ENCODE peak calls at places on chromosomes 12 and 14, in ten cellular contexts. V is ovary, N is GM12878, C is A549, F is HepG2, L is sigmoid colon, R is upper lobe of left lung, O is suprapubic skin, W is K562, D is SK-N-SH. K is an unnamed sample.

GRCh38 chr12:105721051-105721825 is 390.7 kb downstream of the C12orf75 start:
- DNase-seq in V (no peak), N (peak), C (no peak), F (no peak), L (no peak), R (no peak), O (no peak), W (no peak), D (no peak), K (no peak)

GRCh38 chr12:77049767-77050353 is 15.5 kb downstream of the E2F7 start:
- DNase-seq in V (no peak), N (peak), C (peak), F (peak), L (no peak), R (no peak), O (no peak), W (peak), D (peak), K (peak)

GRCh38 chr12:508795-509194 is 49.1 kb downstream of the B4GALNT3 start:
- DNase-seq in V (no peak), N (no peak), C (no peak), F (no peak), L (no peak), R (peak), O (no peak), W (no peak), D (no peak), K (no peak)

GRCh38 chr12:96211989-96212388 is 17.8 kb downstream of the ELK3 start:
- DNase-seq in V (no peak), N (no peak), C (no peak), F (no peak), L (no peak), R (no peak), O (no peak), W (no peak), D (no peak), K (no peak)

GRCh38 chr12:111580737-111581136 is 18.4 kb downstream of the ATXN2 start:
- DNase-seq in V (no peak), N (no peak), C (no peak), F (no peak), L (no peak), R (no peak), O (no peak), W (no peak), D (no peak), K (no peak)

GRCh38 chr14:65972346-65972745 is 513.8 kb upstream of the CCDC196 start:
- DNase-seq in V (no peak), N (no peak), C (no peak), F (no peak), L (no peak), R (no peak), O (no peak), W (no peak), D (no peak), K (no peak)

GRCh38 chr12:25730489-25731349 is 177.6 kb upstream of the LMNTD1 start:
- DNase-seq in V (no peak), N (no peak), C (no peak), F (no peak), L (no peak), R (no peak), O (no peak), W (no peak), D (no peak), K (no peak)

GRCh38 chr12:107027304-107028053 is 40.5 kb upstream of the MTERF2 start:
- DNase-seq in V (no peak), N (no peak), C (peak), F (peak), L (no peak), R (no peak), O (no peak), W (no peak), D (peak), K (no peak)

GRCh38 chr12:95204141-95204866 is 13.0 kb downstream of the FGD6 start:
- DNase-seq in V (peak), N (no peak), C (peak), F (no peak), L (peak), R (peak), O (no peak), W (peak), D (no peak), K (no peak)

GRCh38 chr12:104132351-104132956 is 5.6 kb downstream of the NFYB start:
- DNase-seq in V (no peak), N (no peak), C (no peak), F (no peak), L (no peak), R (no peak), O (no peak), W (peak), D (peak), K (no peak)

GRCh38 chr12:108241961-108242360 is 97.2 kb downstream of the CMKLR1 start:
- DNase-seq in V (no peak), N (no peak), C (no peak), F (no peak), L (no peak), R (no peak), O (peak), W (peak), D (no peak), K (no peak)

GRCh38 chr12:61538951-61539350 is 721.3 kb upstream of the USP15 start:
- DNase-seq in V (no peak), N (no peak), C (peak), F (no peak), L (no peak), R (no peak), O (no peak), W (no peak), D (no peak), K (no peak)

GRCh38 chr12:46357438-46358324 is 14.9 kb downstream of the SLC38A2 start:
- DNase-seq in V (no peak), N (no peak), C (peak), F (peak), L (no peak), R (no peak), O (no peak), W (no peak), D (no peak), K (no peak)

GRCh38 chr12:113766880-113767878 is 198.9 kb downstream of the RBM19 start:
- DNase-seq in V (no peak), N (no peak), C (peak), F (peak), L (no peak), R (no peak), O (no peak), W (no peak), D (no peak), K (no peak)

GRCh38 chr12:93376436-93377251 is 1.1 kb upstream of the NUDT4 start:
- DNase-seq in V (peak), N (no peak), C (peak), F (peak), L (no peak), R (peak), O (no peak), W (peak), D (no peak), K (no peak)

GRCh38 chr14:92471919-92472318 is 41.7 kb upstream of the RIN3 start:
- DNase-seq in V (no peak), N (no peak), C (peak), F (peak), L (no peak), R (no peak), O (no peak), W (no peak), D (no peak), K (no peak)

GRCh38 chr12:106046947-106047346 is 91.8 kb downstream of the NUAK1 start:
- DNase-seq in V (no peak), N (no peak), C (no peak), F (no peak), L (no peak), R (no peak), O (no peak), W (no peak), D (no peak), K (no peak)

GRCh38 chr12:68222336-68222735 is 3.3 kb downstream of the IL26 start:
- DNase-seq in V (no peak), N (no peak), C (no peak), F (no peak), L (no peak), R (no peak), O (no peak), W (no peak), D (no peak), K (no peak)

GRCh38 chr14:59032821-59033220 is 155.6 kb upstream of the DAAM1 start:
- DNase-seq in V (no peak), N (no peak), C (no peak), F (no peak), L (no peak), R (no peak), O (no peak), W (no peak), D (no peak), K (no peak)

GRCh38 chr12:76470028-76470939 is 89.3 kb downstream of the OSBPL8 start:
- DNase-seq in V (no peak), N (peak), C (peak), F (no peak), L (no peak), R (no peak), O (no peak), W (peak), D (peak), K (no peak)

GRCh38 chr12:131831635-131832041 is 3.4 kb downstream of the MMP17 start:
- DNase-seq in V (peak), N (no peak), C (peak), F (no peak), L (peak), R (no peak), O (peak), W (no peak), D (no peak), K (no peak)

GRCh38 chr12:74317078-74317581 is 220.5 kb upstream of the ATXN7L3B start:
- DNase-seq in V (peak), N (no peak), C (peak), F (no peak), L (no peak), R (no peak), O (no peak), W (peak), D (no peak), K (peak)

DNA sequence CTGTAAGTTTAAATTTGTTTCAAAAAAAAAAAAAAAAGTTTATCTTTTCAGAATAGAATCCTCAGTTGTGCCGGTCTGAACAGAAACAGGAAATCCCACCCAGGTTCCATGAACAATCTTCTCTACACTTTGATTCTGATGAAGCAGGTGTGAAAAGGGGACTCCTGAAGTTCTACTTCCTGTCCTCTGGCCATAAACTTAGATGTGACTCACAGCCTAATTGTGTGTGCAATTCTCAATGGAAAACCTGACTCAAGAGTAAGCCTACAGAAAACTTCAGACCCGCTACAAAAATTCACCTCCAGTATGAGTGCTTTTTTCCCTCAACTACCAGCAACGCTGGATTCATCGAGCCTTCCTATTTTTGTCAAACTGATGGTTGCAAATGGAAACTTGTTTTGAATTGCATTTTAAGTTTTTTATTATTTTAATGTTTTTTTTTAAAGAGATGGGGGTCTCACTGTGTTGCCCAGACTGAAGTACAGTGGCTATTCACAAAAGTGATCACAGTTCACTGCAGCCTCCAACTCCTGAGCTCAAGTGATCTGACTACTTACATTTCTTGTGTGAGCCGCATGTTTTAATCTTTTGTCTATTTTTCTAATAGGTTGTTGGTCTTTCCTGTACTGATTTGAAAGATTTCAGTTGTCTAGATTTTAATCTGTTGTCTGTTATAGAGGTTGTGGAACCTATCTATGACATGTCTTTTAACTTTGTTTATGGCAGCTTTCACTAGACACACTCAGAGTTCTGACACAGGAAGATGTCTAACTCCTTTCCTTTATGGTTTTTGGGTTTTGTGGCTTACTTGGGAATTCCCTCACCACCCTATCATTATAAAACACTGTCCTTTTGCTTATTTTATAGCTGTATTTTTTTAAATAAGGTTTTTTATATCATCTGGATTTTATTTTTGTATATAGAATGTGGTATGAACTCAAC is 37.6 kb downstream of the ATG14 start:
- DNase-seq in V (no peak), N (peak), C (no peak), F (no peak), L (no peak), R (no peak), O (no peak), W (no peak), D (no peak), K (no peak)
- TF ChIP-seq EP300 in V (no peak), N (no peak), C (no peak), F (no peak), L (no peak), R (no peak), O (no peak), W (no peak), D (no peak), K (no peak)

DNA sequence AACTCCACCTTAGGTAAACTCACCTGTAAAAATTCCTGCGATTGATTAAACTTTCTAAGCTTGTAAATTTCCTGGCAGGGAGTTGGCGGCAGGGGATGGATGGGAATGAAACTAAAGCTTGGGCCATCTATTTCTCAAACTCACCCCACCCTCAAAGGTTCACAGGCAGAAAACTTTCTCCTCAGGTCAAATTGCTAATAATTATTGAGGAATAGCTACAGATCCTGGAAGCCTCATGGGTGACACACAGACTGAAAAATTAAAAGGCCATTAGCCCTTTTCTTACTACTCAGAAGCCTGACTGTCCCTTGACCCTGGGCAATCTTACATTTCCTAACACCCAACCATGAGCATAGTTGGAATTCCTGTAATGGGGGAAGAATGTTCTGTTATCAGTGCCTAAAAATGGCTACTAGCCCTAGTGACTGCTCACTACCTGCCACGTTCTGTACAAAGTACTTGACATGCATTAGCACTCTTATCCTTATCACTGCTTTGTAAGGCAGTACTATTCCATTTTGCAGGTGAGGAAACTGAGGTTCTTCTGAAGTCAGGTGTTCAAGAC is 12.4 kb upstream of the SYNDIG1L start:
- DNase-seq in V (no peak), N (no peak), C (no peak), F (no peak), L (no peak), R (no peak), O (no peak), W (no peak), D (no peak), K (no peak)
- TF ChIP-seq EP300 in V (no peak), N (no peak), C (no peak), F (no peak), L (no peak), R (no peak), O (no peak), W (no peak), D (no peak), K (no peak)

DNA sequence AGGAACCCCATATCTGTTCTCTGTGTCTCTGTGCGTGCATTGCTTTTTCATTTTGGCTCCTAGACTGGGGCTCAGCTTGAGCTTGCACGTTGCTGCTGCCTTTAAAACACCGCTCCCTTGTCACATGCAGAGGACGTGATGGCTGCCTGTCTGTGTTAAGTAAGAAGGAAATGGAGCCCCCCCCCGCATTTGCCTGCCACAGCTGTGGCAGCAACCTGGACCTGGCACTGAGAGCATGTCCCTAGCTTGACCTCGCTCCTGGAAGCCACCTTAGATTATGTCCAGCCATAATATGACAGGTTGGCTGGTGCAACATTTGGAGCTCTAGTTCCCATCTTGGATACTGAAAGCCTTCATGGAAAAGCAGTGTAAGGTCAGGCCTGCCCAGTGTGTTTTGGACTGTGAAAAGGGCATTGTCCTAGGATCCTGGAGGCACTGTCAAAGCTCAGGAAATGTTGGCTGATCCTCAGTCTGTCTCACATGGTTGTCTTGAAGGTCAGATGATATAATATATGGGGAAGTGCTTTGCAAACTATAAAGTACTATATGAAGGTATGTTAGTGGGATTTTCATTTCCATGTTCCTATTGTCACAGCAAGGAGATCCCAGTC is 73.8 kb downstream of the PRKCH start:
- DNase-seq in V (no peak), N (no peak), C (no peak), F (no peak), L (no peak), R (no peak), O (no peak), W (no peak), D (no peak), K (no peak)
- TF ChIP-seq EP300 in V (no peak), N (no peak), C (no peak), F (no peak), L (no peak), R (no peak), O (no peak), W (no peak), D (no peak), K (no peak)

GRCh38 chr12:5459051-5459782 is 27.3 kb downstream of the NTF3 start:
- DNase-seq in V (no peak), N (no peak), C (no peak), F (no peak), L (no peak), R (no peak), O (no peak), W (peak), D (no peak), K (no peak)

GRCh38 chr12:5453471-5453870 is 21.6 kb downstream of the NTF3 start:
- DNase-seq in V (no peak), N (no peak), C (no peak), F (no peak), L (no peak), R (no peak), O (no peak), W (no peak), D (no peak), K (no peak)

GRCh38 chr12:5458229-5459050 is 26.5 kb downstream of the NTF3 start:
- DNase-seq in V (no peak), N (no peak), C (no peak), F (no peak), L (no peak), R (no peak), O (no peak), W (no peak), D (no peak), K (no peak)

GRCh38 chr12:5456906-5457305 is 25.0 kb downstream of the NTF3 start:
- DNase-seq in V (no peak), N (no peak), C (no peak), F (no peak), L (no peak), R (no peak), O (no peak), W (no peak), D (no peak), K (no peak)

DNA sequence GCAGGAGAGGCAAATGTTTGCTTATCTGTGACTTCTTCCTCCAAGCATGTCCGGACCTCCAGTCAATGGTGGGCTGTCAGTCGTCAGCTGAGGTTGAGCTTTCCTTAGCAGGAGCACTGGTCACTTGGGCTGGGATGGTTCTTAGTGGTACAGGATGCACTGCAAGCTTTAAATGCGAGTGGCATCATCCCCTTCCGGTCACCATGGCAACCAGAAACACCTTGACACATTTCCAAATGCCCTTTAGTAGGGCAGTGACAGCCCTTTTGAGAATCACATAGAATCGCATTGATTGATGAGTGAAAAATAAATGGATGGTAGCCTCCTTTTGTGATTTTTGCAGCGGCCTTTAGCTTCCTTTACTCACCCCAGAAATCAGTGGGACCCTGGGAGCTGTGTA is 24.1 kb downstream of the NTF3 start:
- DNase-seq in V (no peak), N (no peak), C (no peak), F (no peak), L (no peak), R (no peak), O (no peak), W (no peak), D (no peak), K (no peak)
- TF ChIP-seq EP300 in V (no peak), N (no peak), C (no peak), F (no peak), L (no peak), R (no peak), O (no peak), W (no peak), D (no peak), K (no peak)

GRCh38 chr14:68094158-68094557 is 274.6 kb downstream of the RAD51B start:
- DNase-seq in V (no peak), N (no peak), C (no peak), F (no peak), L (no peak), R (no peak), O (no peak), W (no peak), D (no peak), K (no peak)
- TF ChIP-seq EP300 in V (no peak), N (no peak), C (no peak), F (no peak), L (no peak), R (no peak), O (no peak), W (no peak), D (no peak), K (no peak)